ENCODE peak calls at places on chromosomes 3 and 15, in ten cellular contexts. N is body of pancreas, Y is IMR-90, J is colonic mucosa, E is left ventricle myocardium inferior, A is adipocyte, M is GM12878, V is prostate gland, Z is heart right ventricle, I is aorta. Q is an unnamed sample.

GRCh38 chr3:190860531-190860930 is 2.0 kb downstream of the GMNC start:
- DNase-seq in Y (no peak), I (no peak), N (no peak), E (no peak), A (no peak), V (no peak), J (no peak), M (no peak), Z (no peak), Q (no peak)

GRCh38 chr3:184315871-184316661 is 1.7 kb downstream of the EIF4G1 start:
- DNase-seq in J (peak; percentile 33), Y (peak; percentile 23), I (no peak), M (no peak), V (no peak), Z (no peak), A (peak; percentile 52), N (peak; percentile 26), E (no peak), Q (no peak)

GRCh38 chr3:59774613-59775012 is 724.8 kb upstream of the CFAP20DC start:
- DNase-seq in J (no peak), M (no peak), Y (peak; percentile 90), V (no peak), Z (no peak), I (no peak), E (no peak), N (no peak), A (peak; percentile 86), Q (no peak)

GRCh38 chr3:32593903-32594525 is 23.4 kb upstream of the DYNC1LI1 start:
- DNase-seq in Z (no peak), N (no peak), J (no peak), V (no peak), A (peak; percentile 68), I (no peak), E (no peak), Y (peak; percentile 56), M (no peak), Q (no peak)

GRCh38 chr3:140386357-140387100 is 291.3 kb upstream of the TRIM42 start:
- DNase-seq in Y (no peak), V (no peak), Z (no peak), J (no peak), A (no peak), N (peak; percentile 57), I (no peak), E (no peak), M (no peak), Q (no peak)

GRCh38 chr3:25855281-25855680 is 65.4 kb downstream of the OXSM start:
- DNase-seq in A (no peak), N (no peak), Y (peak; percentile 13), M (no peak), V (no peak), I (no peak), Z (no peak), E (no peak), J (no peak), Q (no peak)

GRCh38 chr3:197404754-197405153 is 106.3 kb upstream of the DLG1 start:
- DNase-seq in A (no peak), I (no peak), E (no peak), Y (no peak), N (no peak), Z (no peak), V (no peak), M (no peak), J (no peak), Q (no peak)

GRCh38 chr15:52714968-52715367 is 35.8 kb upstream of the ATOSA start:
- DNase-seq in Y (no peak), M (no peak), V (no peak), Z (no peak), N (no peak), J (no peak), I (no peak), E (no peak), A (no peak), Q (no peak)

GRCh38 chr3:79467721-79468120 is 300.1 kb downstream of the ROBO1 start:
- DNase-seq in Z (no peak), A (no peak), Y (no peak), J (no peak), V (no peak), M (no peak), E (no peak), I (no peak), N (no peak), Q (no peak)

GRCh38 chr15:43133429-43134156 is at the start of gene TMEM62:
- DNase-seq in I (peak; percentile 93), M (peak; percentile 75), N (peak; percentile 96), Z (peak; percentile 82), V (peak; percentile 69), E (peak; percentile 85), J (peak; percentile 92), Y (peak; percentile 44), A (peak; percentile 75), Q (peak; percentile 84)

GRCh38 chr15:98177950-98178848 is 217.7 kb downstream of the ARRDC4 start:
- DNase-seq in A (peak; percentile 72), J (peak; percentile 35), Z (no peak), I (no peak), N (peak; percentile 29), Y (peak; percentile 29), M (no peak), E (no peak), V (peak; percentile 28), Q (no peak)

GRCh38 chr3:188929138-188929537 is 242.6 kb upstream of the TPRG1 start:
- DNase-seq in E (no peak), N (peak; percentile 43), A (no peak), Y (no peak), V (peak; percentile 34), J (peak; percentile 31), I (no peak), Z (no peak), M (no peak), Q (no peak)

GRCh38 chr3:64104006-64104405 is 80.7 kb upstream of the PSMD6 start:
- DNase-seq in I (no peak), V (no peak), A (no peak), Z (no peak), N (no peak), M (no peak), E (no peak), Y (no peak), J (no peak), Q (no peak)

GRCh38 chr3:31733234-31733667 is 200.5 kb downstream of the STT3B start:
- DNase-seq in V (peak; percentile 57), E (no peak), I (no peak), M (no peak), N (peak; percentile 77), J (no peak), Z (no peak), A (no peak), Y (no peak), Q (no peak)

GRCh38 chr3:119427669-119428068 is 35.7 kb downstream of the TMEM39A start:
- DNase-seq in Z (no peak), M (no peak), J (no peak), Y (no peak), N (no peak), V (no peak), E (no peak), I (no peak), A (no peak), Q (no peak)
- H3K9me3 ChIP-seq in Z (peaks cover 60% of the 10 kb centered on the region), M (peaks cover 24% of the 10 kb centered on the region), J (no peaks in the 10 kb centered on the region), Y (peaks cover 26% of the 10 kb centered on the region), N (no peaks in the 10 kb centered on the region), V (peaks cover 6% of the 10 kb centered on the region), E (peaks cover 54% of the 10 kb centered on the region), I (peaks cover 5% of the 10 kb centered on the region), A (peaks cover 38% of the 10 kb centered on the region), Q (peaks cover 26% of the 10 kb centered on the region)

GRCh38 chr15:68699881-68700394 is 120.8 kb downstream of the ANP32A start:
- DNase-seq in I (peak; percentile 75), V (no peak), A (no peak), M (no peak), E (peak; percentile 33), Z (peak; percentile 47), N (no peak), J (no peak), Y (no peak), Q (no peak)
- H3K4me3 ChIP-seq in I (no peak overlapping the region), V (no peak overlapping the region), A (no peak overlapping the region), M (no peak overlapping the region), E (peak overlapping the region; percentile 46), Z (no peak overlapping the region), N (no peak overlapping the region), J (no peak overlapping the region), Y (no peak overlapping the region), Q (no peak overlapping the region)

DNA sequence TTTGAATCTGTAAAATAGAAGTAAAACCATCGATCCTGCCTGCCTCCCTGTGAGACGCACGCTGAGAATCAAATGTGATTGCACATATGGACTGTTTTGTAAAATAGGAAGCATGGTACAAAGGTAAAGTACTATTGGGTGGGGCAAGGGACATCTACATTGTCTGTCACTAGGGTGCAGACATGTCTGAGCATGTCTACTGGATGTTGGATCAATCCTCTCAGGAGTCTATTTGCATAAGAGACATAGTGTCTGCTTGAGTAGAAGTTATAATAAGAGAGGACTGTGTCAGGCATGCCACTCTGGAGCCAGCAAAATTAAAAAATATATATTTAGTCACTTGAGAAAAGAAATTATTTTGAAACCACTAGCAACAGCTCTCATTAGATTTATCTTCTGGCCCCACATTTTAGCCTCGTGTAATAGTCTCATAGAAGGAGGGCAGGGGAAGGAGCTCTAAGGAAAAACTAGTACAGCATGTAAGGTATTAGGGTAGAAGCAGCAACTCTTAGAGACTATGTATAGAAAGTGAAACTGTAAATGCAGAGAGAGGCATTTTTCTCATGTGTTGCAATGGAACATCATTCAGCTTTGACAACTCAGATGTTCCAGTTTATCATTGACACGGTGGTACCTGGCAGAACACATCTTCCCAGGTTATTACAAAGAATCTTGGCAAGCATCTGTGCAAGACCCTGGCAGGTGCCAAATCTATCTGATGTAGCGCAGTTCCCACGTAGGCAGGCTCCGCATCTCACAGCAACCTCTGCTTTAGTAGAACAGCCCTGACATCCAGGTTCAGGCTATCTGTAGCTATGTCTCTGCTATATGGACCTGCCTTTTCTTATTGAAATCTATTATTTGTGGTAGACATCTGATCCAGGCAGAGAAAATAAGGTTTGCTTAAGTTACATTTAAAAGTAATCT is 85.2 kb upstream of the CHL1 start:
- DNase-seq in Z (no peak), I (no peak), N (no peak), Y (no peak), A (no peak), E (no peak), M (peak; percentile 7), V (no peak), J (no peak), Q (no peak)
- H3K9me3 ChIP-seq in Z (no peaks in the 10 kb centered on the region), I (no peaks in the 10 kb centered on the region), N (no peaks in the 10 kb centered on the region), Y (no peaks in the 10 kb centered on the region), A (no peaks in the 10 kb centered on the region), E (no peaks in the 10 kb centered on the region), M (no peaks in the 10 kb centered on the region), V (no peaks in the 10 kb centered on the region), J (no peaks in the 10 kb centered on the region), Q (no peaks in the 10 kb centered on the region)

DNA sequence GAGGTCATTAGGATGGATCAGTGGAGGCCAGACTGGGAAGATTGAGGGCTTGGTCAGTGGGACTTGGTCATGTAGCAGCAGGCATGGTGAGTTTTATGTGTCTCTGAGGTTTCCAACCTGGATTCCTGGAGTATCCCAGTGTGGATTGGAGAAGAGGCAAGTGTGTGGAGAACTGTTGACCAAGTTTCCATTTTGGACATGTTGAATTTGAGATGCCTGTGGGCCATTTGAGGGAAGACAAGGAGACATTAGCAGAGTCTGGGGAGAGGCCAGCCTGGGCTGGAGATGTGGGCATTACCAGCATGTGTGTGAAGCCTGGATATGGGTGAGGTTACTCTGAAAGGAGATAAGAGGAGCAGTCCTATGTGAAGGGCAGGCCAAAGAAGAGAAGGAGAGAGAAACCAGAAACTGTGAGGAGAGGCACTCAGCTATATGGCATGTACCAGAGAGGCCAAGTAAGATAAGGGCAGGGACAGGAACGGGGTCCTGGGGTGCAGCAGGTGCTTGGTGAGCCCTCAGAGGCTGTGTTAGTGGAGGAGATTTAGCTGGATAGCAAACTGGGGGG is 4.3 kb downstream of the SLC25A38 start:
- DNase-seq in M (no peak), N (no peak), E (no peak), A (no peak), V (no peak), Y (no peak), I (no peak), Z (no peak), J (no peak), Q (no peak)
- H3K4me3 ChIP-seq in M (peak overlapping the region; percentile 12), N (no peak overlapping the region), E (no peak overlapping the region), A (no peak overlapping the region), V (no peak overlapping the region), Y (no peak overlapping the region), I (no peak overlapping the region), Z (no peak overlapping the region), J (no peak overlapping the region), Q (no peak overlapping the region)

Q was measured in RWPE2.